ENCODE peak calls at places on chromosomes 2 and 18, in eight cellular contexts. M is astrocyte of the spinal cord, A is fibroblast of pulmonary artery, N is heart left ventricle, P is omental fat pad, Y is fibroblast of lung, Z is WERI-Rb-1, D is GM12878. W is an unnamed sample.

GRCh38 chr2:230891108-230891507 is 26.4 kb downstream of the ITM2C start:
- DNase-seq in N (peak), D (no peak), P (no peak), Y (peak), M (no peak), A (peak), Z (no peak), W (no peak)

GRCh38 chr2:177543007-177543760 is 150.6 kb downstream of the AGPS start:
- DNase-seq in Y (peak), P (no peak), D (no peak), Z (no peak), A (peak), M (peak), N (no peak), W (no peak)

GRCh38 chr2:197163755-197164753 is 146.5 kb downstream of the ANKRD44 start:
- DNase-seq in D (no peak), M (no peak), N (peak), Z (peak), P (no peak), Y (no peak), A (no peak), W (no peak)

GRCh38 chr2:144567745-144568144 is 47.8 kb upstream of the ZEB2 start:
- DNase-seq in D (no peak), A (no peak), M (no peak), N (no peak), Z (no peak), Y (no peak), P (no peak), W (no peak)

GRCh38 chr2:169620509-169620908 is 36.4 kb downstream of the PPIG start:
- DNase-seq in Z (no peak), N (no peak), A (no peak), M (no peak), D (no peak), P (no peak), Y (no peak), W (no peak)

GRCh38 chr2:118539290-118539689 is 308.2 kb downstream of the EN1 start:
- DNase-seq in N (no peak), D (no peak), Y (peak), A (peak), P (no peak), M (peak), Z (peak), W (no peak)

GRCh38 chr18:63149200-63149587 is 170.4 kb downstream of the BCL2 start:
- DNase-seq in N (no peak), M (no peak), Z (no peak), P (no peak), A (no peak), Y (no peak), D (no peak), W (no peak)

GRCh38 chr2:81894451-81894990 is 1590.0 kb upstream of the LRRTM1 start:
- DNase-seq in Y (peak), P (no peak), N (no peak), D (no peak), Z (no peak), M (no peak), A (peak), W (no peak)

GRCh38 chr2:118604831-118605230 is 242.6 kb downstream of the EN1 start:
- DNase-seq in Z (no peak), P (no peak), A (no peak), Y (no peak), M (no peak), N (no peak), D (no peak), W (no peak)

GRCh38 chr2:529852-530251 is 147.4 kb downstream of the TMEM18 start:
- DNase-seq in N (no peak), P (no peak), M (no peak), D (no peak), Y (no peak), Z (no peak), A (no peak), W (no peak)

GRCh38 chr2:78455586-78455985 is 569.9 kb upstream of the REG3G start:
- DNase-seq in M (no peak), Y (no peak), A (no peak), Z (no peak), D (no peak), N (no peak), P (no peak), W (no peak)

GRCh38 chr18:60895181-60895580 is 438.0 kb upstream of the CDH20 start:
- DNase-seq in N (no peak), A (peak), Z (no peak), D (no peak), P (no peak), Y (peak), M (peak), W (no peak)

GRCh38 chr2:14632133-14632936 is at the start of gene LRATD1:
- DNase-seq in Y (peak), Z (peak), M (peak), D (no peak), N (peak), P (peak), A (peak), W (peak)

GRCh38 chr2:121418494-121419058 is 112.1 kb upstream of the RNU4ATAC start:
- DNase-seq in Y (no peak), N (no peak), A (no peak), P (no peak), D (no peak), Z (no peak), M (no peak), W (no peak)

DNA sequence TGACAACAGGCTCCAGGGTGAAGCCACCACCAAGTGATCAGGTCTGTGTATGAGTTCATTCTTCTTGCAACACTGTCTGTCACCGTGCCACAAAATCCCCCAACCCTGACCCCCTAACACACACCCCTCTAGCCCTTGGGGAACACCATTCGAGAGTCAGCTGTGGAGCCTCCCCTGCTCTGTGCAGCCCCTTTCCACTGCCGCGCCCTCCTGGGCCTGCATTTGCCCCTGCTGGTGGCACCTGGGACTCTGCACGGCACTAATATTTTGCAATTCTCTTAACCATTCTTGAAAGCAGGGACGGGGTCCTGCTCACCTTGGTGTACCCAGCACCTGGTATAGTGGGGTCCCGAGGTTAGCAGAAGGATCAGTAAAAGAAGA is 124.0 kb downstream of the HDAC4 start:
- DNase-seq in Z (peak), N (no peak), P (no peak), D (no peak), A (no peak), Y (no peak), M (no peak), W (no peak)
- TF ChIP-seq CTCF in Z (no peak), N (peak), P (no peak), D (no peak), A (no peak), Y (no peak), M (no peak), W (no peak)

GRCh38 chr2:69914235-69915049 is 467 bp upstream of the MXD1 start:
- DNase-seq in A (peak), P (peak), M (peak), D (peak), Y (peak), N (peak), Z (peak), W (peak)
- TF ChIP-seq CTCF in A (no peak), P (no peak), M (peak), D (peak), Y (no peak), N (no peak), Z (peak), W (no peak)

DNA sequence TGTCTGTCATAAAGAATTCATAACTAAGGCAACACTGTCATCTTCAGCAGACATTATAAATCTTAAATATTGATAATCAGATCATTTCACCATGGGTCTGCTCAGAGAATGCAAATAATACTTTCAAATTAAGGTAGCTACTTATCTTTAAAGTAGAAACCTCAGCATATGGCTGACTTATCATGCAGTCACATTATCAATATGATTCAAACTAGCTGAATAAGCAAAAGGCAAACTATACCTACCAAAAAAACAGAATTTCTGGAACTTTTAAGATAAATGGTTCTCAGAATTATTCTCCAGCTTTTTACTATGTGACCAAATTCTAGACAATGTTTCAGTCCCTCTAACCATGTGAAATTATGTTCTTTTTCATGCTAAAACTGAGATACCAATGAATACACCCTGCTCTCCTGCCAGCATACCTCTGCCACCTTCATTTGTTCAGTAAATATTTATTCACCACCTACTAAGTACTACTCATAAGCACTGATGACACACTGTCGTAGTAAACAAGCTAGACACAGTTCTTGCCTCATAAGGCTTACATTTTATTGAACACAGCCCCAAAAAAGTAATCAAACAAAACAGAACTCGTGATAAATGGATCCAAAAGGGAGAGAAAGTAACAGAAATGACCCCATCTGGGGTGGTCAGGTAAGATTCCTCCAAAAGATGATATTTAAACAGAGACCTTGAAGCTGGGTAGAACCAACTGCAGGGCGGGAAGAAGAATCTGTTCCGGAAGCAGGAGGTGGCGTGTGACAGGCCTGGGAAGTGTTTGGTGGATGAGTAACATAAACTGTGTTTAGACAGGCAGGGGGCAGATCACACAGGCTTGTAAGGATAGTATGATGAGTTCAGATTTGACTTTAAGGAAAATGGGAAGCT is 17.7 kb downstream of the SPIRE1 start:
- DNase-seq in N (no peak), Z (no peak), Y (peak), D (no peak), M (peak), P (no peak), A (peak), W (no peak)
- TF ChIP-seq CTCF in N (no peak), Z (no peak), Y (no peak), D (no peak), M (no peak), P (no peak), A (peak), W (no peak)

DNA sequence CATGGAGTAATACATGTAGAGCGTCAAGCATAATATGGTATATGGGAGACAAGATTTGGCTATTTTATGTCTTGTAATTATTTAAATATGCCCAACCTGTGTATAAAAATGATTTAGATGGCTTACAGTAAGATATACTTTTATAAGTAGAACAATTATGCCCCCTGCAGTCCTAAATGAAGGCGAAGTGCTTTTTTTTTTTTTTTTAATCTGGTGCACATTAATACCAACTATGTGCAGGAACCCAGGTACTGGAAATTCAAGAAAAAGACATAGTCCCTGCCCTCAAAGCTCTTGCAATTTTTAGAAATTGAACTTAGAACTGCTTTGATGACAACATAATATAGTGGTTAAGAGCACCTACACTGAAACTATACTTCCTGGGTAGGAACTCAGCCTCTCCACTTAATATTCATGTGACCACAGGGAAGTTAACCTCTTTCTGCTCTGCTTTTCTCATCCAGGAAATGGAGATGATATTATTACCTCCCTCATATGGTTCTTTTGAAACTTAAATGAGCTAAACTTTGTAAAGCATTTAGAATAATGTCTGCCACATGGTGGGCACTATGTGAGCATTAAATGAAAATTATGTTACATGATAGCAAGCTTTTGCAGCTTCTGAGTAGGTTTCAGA is 38.1 kb downstream of the AFTPH start:
- DNase-seq in Y (no peak), P (no peak), D (no peak), M (peak), Z (no peak), A (peak), N (no peak), W (no peak)
- TF ChIP-seq CTCF in Y (peak), P (no peak), D (peak), M (peak), Z (no peak), A (peak), N (peak), W (peak)

DNA sequence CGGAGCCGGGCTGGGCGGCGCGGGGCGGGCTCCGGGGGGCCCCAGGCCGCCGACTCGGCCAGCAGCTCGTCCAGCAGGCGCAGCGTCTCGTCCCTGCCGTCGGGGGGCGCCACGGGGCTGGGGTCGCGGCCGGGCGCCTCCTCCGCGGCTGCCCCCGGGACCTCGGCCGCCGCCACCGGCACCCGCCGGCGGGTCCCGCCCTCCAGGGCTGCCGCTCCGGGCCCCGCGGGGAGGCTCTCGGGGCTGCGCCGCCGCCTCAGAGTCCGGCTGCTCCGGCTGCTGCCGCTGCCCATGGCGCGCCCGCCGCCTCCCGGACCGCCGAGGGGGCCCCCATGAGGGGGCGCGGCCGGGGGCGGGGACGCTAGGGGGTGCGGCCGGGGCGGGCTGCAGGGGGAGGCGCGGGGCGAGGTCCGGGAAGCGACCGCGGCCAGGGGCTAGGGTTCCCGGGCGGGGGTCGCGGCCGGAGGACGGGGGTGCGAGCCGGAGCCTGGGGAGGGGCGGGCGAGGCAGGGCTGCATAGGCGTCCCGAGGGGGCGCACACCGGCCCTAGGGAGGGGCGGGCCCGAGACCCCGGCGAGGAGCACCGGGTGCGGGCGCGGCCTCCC is at the start of gene CYS1:
- DNase-seq in A (no peak), P (no peak), M (no peak), D (no peak), Z (peak), Y (peak), N (no peak), W (no peak)
- TF ChIP-seq CTCF in A (no peak), P (no peak), M (peak), D (peak), Z (peak), Y (no peak), N (no peak), W (no peak)

GRCh38 chr2:59947917-59948534 is 605.4 kb downstream of the BCL11A start:
- DNase-seq in P (no peak), Y (no peak), A (no peak), N (no peak), D (no peak), Z (no peak), M (no peak), W (no peak)
- TF ChIP-seq CTCF in P (no peak), Y (no peak), A (no peak), N (no peak), D (no peak), Z (no peak), M (no peak), W (no peak)

DNA sequence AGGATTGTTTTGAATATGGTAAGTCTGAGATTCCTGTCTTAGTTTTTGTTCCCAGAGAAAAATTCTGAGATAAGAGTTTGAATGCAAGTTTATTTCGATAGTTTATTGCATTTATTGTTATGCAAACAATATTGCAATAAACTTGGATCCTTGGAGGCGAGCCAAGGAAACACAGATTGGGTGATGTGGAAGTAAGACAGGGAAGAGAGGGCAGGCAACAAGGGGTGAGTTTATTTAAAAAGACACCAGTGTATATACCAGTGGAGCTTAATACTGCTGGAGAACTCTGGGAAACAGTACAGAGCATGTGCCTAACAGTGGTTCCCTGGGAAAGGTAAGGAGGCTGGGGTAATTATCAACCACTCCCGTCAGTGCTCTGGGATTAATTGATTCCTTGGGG is 87.5 kb upstream of the NEDD4L start:
- DNase-seq in P (no peak), A (no peak), M (no peak), N (no peak), D (no peak), Y (no peak), Z (no peak), W (no peak)
- TF ChIP-seq CTCF in P (no peak), A (no peak), M (no peak), N (no peak), D (no peak), Y (no peak), Z (no peak), W (no peak)

GRCh38 chr18:29436459-29436858 is 1259.5 kb upstream of the CDH2 start:
- DNase-seq in M (no peak), D (no peak), N (no peak), Z (no peak), A (no peak), Y (no peak), P (no peak), W (no peak)
- TF ChIP-seq CTCF in M (no peak), D (no peak), N (no peak), Z (no peak), A (peak), Y (no peak), P (no peak), W (no peak)

GRCh38 chr18:12659904-12660605 is 2.1 kb upstream of the SPIRE1 start:
- DNase-seq in Y (peak), D (no peak), N (no peak), M (peak), A (peak), P (no peak), Z (peak), W (no peak)
- TF ChIP-seq CTCF in Y (peak), D (peak), N (peak), M (peak), A (peak), P (peak), Z (peak), W (peak)